ENCODE peak calls at places on chromosomes 2 and 18, in six cellular contexts. W is stimulated activated naive CD4-positive, alpha-beta T cell; Q is NCI-H345; F is upper lobe of right lung; G is HFF-Myc; X is Karpas-422. D is an unnamed sample.
A peak's percentile ranks its signal among the peaks of the same experiment; 100 is the strongest.

GRCh38 chr2:85935746-85936208 is 47.0 kb upstream of the ST3GAL5 start:
- DNase-seq in X (no peak), G (no peak), Q (no peak), W (no peak), F (no peak), D (no peak)

GRCh38 chr18:55161966-55162365 is 202.7 kb upstream of the CCDC68 start:
- DNase-seq in W (no peak), X (no peak), Q (no peak), G (no peak), F (no peak), D (peak; percentile 8)

GRCh38 chr18:44153976-44154375 is 526.7 kb upstream of the SETBP1 start:
- DNase-seq in F (no peak), Q (no peak), G (no peak), X (no peak), W (no peak), D (no peak)

GRCh38 chr2:238929242-238930081 is 81.6 kb downstream of the TWIST2 start:
- DNase-seq in G (no peak), W (no peak), X (no peak), F (peak; percentile 52), Q (no peak), D (no peak)

GRCh38 chr2:129459200-129459876 is 520.1 kb upstream of the RAB6C start:
- DNase-seq in W (no peak), F (no peak), G (no peak), Q (no peak), X (no peak), D (no peak)

GRCh38 chr18:40258298-40258697 is 1696.7 kb upstream of the PIK3C3 start:
- DNase-seq in G (no peak), W (no peak), Q (no peak), X (no peak), F (no peak), D (no peak)

GRCh38 chr2:174835797-174836255 is 71.6 kb upstream of the CHRNA1 start:
- DNase-seq in X (no peak), Q (no peak), F (no peak), G (peak; percentile 76), W (no peak), D (no peak)

GRCh38 chr18:36477776-36478175 is 180.3 kb downstream of the FHOD3 start:
- DNase-seq in X (no peak), W (no peak), Q (no peak), G (no peak), F (no peak), D (no peak)

GRCh38 chr2:74503506-74504475 is 3.7 kb downstream of the PCGF1 start:
- DNase-seq in Q (no peak), G (no peak), W (no peak), F (no peak), X (no peak), D (no peak)

GRCh38 chr18:11533942-11534496 is 75.4 kb upstream of the SLC35G4 start:
- DNase-seq in W (no peak), X (no peak), G (no peak), F (no peak), Q (no peak), D (no peak)

GRCh38 chr2:72116081-72116533 is 31.6 kb downstream of the CYP26B1 start:
- DNase-seq in Q (no peak), G (no peak), F (no peak), X (peak; percentile 83), W (no peak), D (no peak)

GRCh38 chr18:70296781-70297180 is 7.9 kb downstream of the SOCS6 start:
- DNase-seq in G (no peak), X (no peak), W (no peak), Q (no peak), F (no peak), D (no peak)

GRCh38 chr2:152505495-152505906 is 170.5 kb downstream of the FMNL2 start:
- DNase-seq in W (no peak), F (peak; percentile 73), Q (no peak), X (no peak), G (no peak), D (no peak)

GRCh38 chr2:141331127-141331526 is 799.7 kb downstream of the LRP1B start:
- DNase-seq in X (no peak), W (no peak), F (no peak), G (peak; percentile 30), Q (no peak), D (no peak)

D was measured in SK-N-MC.